ENCODE peak calls at places on chromosomes 2 and 18, in seven cellular contexts. A, T, E, I, M, H and F are unnamed samples.
A peak's percentile ranks its signal among the peaks of the same experiment; 100 is the strongest.

GRCh38 chr2:64737547-64737946 is 83.8 kb upstream of the SERTAD2 start:
- DNase-seq in A (no peak), T (no peak), E (no peak), I (no peak), M (no peak), H (no peak), F (no peak)

GRCh38 chr2:15223887-15224286 is 337.2 kb downstream of the NBAS start:
- DNase-seq in A (no peak), T (no peak), E (no peak), I (no peak), M (no peak), H (no peak), F (no peak)

GRCh38 chr2:31877008-31877407 is 133.8 kb downstream of the MEMO1 start:
- DNase-seq in A (no peak), T (no peak), E (no peak), I (no peak), M (peak; percentile 63), H (no peak), F (no peak)

GRCh38 chr2:60439219-60439974 is 114.1 kb downstream of the BCL11A start:
- DNase-seq in A (no peak), T (peak; percentile 47), E (peak; percentile 93), I (peak; percentile 62), M (no peak), H (no peak), F (no peak)

GRCh38 chr2:63740020-63740419 is 101.7 kb upstream of the UGP2 start:
- DNase-seq in A (no peak), T (no peak), E (no peak), I (no peak), M (no peak), H (no peak), F (no peak)

GRCh38 chr18:12255626-12256026 is 1.5 kb downstream of the CIDEA start:
- DNase-seq in A (no peak), T (no peak), E (peak; percentile 18), I (no peak), M (peak; percentile 35), H (peak; percentile 50), F (no peak)

GRCh38 chr18:77811510-77811909 is 561.9 kb downstream of the GALR1 start:
- DNase-seq in A (no peak), T (no peak), E (no peak), I (peak; percentile 53), M (no peak), H (no peak), F (no peak)

GRCh38 chr2:98822301-98823164 is 91.6 kb upstream of the MGAT4A start:
- DNase-seq in A (peak; percentile 49), T (peak; percentile 40), E (peak; percentile 94), I (no peak), M (no peak), H (no peak), F (no peak)

GRCh38 chr2:160334028-160334729 is 134.1 kb upstream of the ITGB6 start:
- DNase-seq in A (no peak), T (no peak), E (no peak), I (no peak), M (no peak), H (no peak), F (no peak)

GRCh38 chr2:64052468-64053241 is 33.4 kb upstream of the VPS54 start:
- DNase-seq in A (no peak), T (no peak), E (no peak), I (no peak), M (no peak), H (no peak), F (no peak)

GRCh38 chr2:190592831-190593230 is 56.1 kb upstream of the NAB1 start:
- DNase-seq in A (no peak), T (no peak), E (no peak), I (no peak), M (no peak), H (no peak), F (no peak)

GRCh38 chr2:234098675-234099195 is 48.2 kb downstream of the SPP2 start:
- DNase-seq in A (no peak), T (no peak), E (no peak), I (no peak), M (no peak), H (no peak), F (no peak)

GRCh38 chr2:231160701-231161100 is 35.9 kb upstream of the HTR2B start:
- DNase-seq in A (no peak), T (no peak), E (no peak), I (no peak), M (no peak), H (no peak), F (no peak)

GRCh38 chr2:22020101-22020742 is 896.5 kb downstream of the TDRD15 start:
- DNase-seq in A (no peak), T (no peak), E (no peak), I (no peak), M (no peak), H (no peak), F (no peak)

GRCh38 chr18:7663305-7664023 is 96.3 kb downstream of the PTPRM start:
- DNase-seq in A (no peak), T (no peak), E (no peak), I (no peak), M (no peak), H (no peak), F (no peak)

GRCh38 chr2:104853401-104853925 is 452 bp upstream of the POU3F3 start:
- DNase-seq in A (no peak), T (no peak), E (no peak), I (no peak), M (no peak), H (no peak), F (no peak)

DNA sequence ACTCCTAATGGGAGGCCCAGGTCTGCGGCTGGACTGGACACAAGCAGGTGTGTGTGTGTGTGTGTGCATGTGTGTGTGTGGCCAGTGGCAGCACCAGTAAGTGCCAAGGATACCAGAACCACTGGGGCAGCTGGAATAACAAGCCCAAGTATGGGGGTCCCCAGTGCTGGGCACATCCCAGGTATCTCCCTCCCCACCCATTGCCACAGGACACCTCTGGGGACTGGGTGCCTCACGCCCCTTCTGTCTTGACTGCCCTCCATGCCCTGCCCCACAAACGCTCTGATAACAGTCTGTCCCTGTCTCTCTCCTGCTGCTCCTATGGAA is 9.0 kb downstream of the SPEG start:
- DNase-seq in A (no peak), T (no peak), E (no peak), I (no peak), M (no peak), H (no peak), F (no peak)
- TF ChIP-seq POLR2A in A (no peak), T (no peak), E (no peak), I (no peak), M (no peak), H (no peak), F (no peak)

GRCh38 chr2:43060435-43061016 is 165.9 kb downstream of the ZFP36L2 start:
- DNase-seq in A (no peak), T (no peak), E (peak; percentile 41), I (no peak), M (no peak), H (no peak), F (no peak)

GRCh38 chr2:43057026-43057741 is 169.2 kb downstream of the ZFP36L2 start:
- DNase-seq in A (peak; percentile 54), T (peak; percentile 81), E (peak; percentile 64), I (no peak), M (no peak), H (no peak), F (no peak)

GRCh38 chr2:43058761-43059160 is 167.6 kb downstream of the ZFP36L2 start:
- DNase-seq in A (no peak), T (no peak), E (peak; percentile 55), I (no peak), M (no peak), H (no peak), F (no peak)

GRCh38 chr2:43057742-43058706 is 168.4 kb downstream of the ZFP36L2 start:
- DNase-seq in A (no peak), T (no peak), E (peak; percentile 49), I (no peak), M (no peak), H (no peak), F (no peak)

DNA sequence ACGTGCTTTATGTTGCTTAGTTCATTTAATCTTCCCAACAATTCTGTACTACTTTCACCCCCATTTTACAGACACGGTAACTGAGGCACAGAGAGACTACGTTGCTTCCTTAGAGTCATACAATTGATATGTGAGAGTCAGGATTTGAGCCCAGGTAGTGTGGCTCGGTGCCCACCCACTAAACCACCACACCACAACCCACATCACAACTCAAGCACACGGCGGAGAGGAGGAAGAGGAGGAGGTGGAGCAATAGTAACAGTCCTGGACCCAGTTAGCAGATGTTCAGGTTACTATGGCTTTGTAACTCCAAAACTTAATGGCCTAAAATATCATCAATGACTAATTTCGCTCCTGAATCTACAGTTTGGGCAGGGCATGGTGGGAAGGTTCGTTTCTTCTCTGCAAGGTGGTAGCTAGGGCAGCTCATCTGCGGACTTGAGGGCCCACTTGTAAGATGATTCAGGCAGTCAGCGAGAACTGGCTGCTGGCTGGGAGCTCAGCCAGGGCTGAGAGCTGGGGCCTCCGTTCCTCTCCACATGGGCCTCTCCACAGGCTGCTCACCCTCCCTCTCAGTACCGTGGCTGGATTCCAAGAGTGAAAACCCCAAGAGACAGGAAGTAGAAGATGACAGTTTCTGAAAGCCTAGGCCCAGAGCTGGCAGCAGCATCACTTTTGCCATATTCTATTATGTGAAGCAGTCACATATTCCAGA is 167.1 kb downstream of the ZFP36L2 start:
- DNase-seq in A (peak; percentile 56), T (no peak), E (peak; percentile 75), I (peak; percentile 62), M (no peak), H (no peak), F (no peak)
- TF ChIP-seq POLR2AphosphoS5 in A (peak; percentile 14), T (peak; percentile 19), E (no peak), I (peak; percentile 33), M (no peak), H (no peak), F (no peak)

DNA sequence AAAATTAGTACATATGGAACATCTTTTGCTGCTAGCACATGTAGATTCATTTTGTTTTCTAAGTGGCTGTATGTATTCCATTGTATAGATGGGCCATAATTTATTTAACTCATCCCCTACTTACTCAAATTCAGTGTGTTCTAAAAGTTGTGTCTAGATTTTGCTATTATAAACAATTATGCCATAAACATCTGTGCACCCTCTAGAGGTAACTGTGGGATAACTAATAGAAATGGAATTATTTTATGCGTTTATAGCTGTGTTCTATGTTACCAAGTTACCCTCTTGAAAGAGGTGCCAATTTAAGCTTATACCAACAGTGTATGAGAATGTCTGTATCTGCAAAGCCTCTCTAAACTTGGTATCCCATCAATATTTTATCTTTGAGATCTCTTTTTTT is 100.4 kb downstream of the MMADHC start:
- DNase-seq in A (no peak), T (no peak), E (no peak), I (no peak), M (no peak), H (no peak), F (no peak)
- TF ChIP-seq CTCF in A (no peak), T (no peak), E (no peak), I (no peak), M (no peak), H (no peak), F (no peak)

GRCh38 chr2:130389783-130390182 is 33.9 kb downstream of the PTPN18 start:
- DNase-seq in A (no peak), T (no peak), E (no peak), I (no peak), M (no peak), H (no peak), F (no peak)

GRCh38 chr2:130389363-130389762 is 33.5 kb downstream of the PTPN18 start:
- DNase-seq in A (no peak), T (no peak), E (no peak), I (no peak), M (no peak), H (no peak), F (no peak)

GRCh38 chr2:130391872-130392670 is 36.2 kb downstream of the PTPN18 start:
- DNase-seq in A (no peak), T (no peak), E (peak; percentile 77), I (no peak), M (peak; percentile 34), H (no peak), F (no peak)

GRCh38 chr2:130390460-130391057 is 34.7 kb downstream of the PTPN18 start:
- DNase-seq in A (peak; percentile 41), T (peak; percentile 60), E (peak; percentile 89), I (peak; percentile 68), M (no peak), H (no peak), F (no peak)

GRCh38 chr2:130391058-130391871 is 35.4 kb downstream of the PTPN18 start:
- DNase-seq in A (peak; percentile 81), T (peak; percentile 86), E (peak; percentile 96), I (peak; percentile 93), M (peak; percentile 55), H (peak; percentile 47), F (no peak)
- TF ChIP-seq POLR2A in A (peak; percentile 10), T (no peak), E (no peak), I (peak; percentile 65), M (peak; percentile 79), H (peak; percentile 70), F (peak; percentile 12)